ENCODE peak calls at places on chromosomes 6 and 20, in seven cellular contexts. W is uterus, P is AG09319, F is H9, J is foreskin fibroblast, H is stomach, D is HCT116. X is an unnamed sample.

GRCh38 chr6:161476711-161477110 is 202.8 kb upstream of the AGPAT4 start:
- DNase-seq in W (no peak), H (no peak), J (peak; percentile 78), P (peak; percentile 44), F (no peak), D (no peak), X (no peak)

GRCh38 chr20:48697845-48698491 is 129.8 kb downstream of the PREX1 start:
- DNase-seq in J (peak; percentile 94), P (no peak), W (no peak), H (peak; percentile 86), F (no peak), D (no peak), X (no peak)

GRCh38 chr6:3776881-3777507 is 25.5 kb upstream of the PXDC1 start:
- DNase-seq in D (no peak), W (no peak), H (no peak), P (no peak), F (peak; percentile 62), J (no peak), X (no peak)

GRCh38 chr20:64209148-64209547 is 44.9 kb downstream of the MYT1 start:
- DNase-seq in P (no peak), W (no peak), H (no peak), J (no peak), D (no peak), F (no peak), X (no peak)

GRCh38 chr20:34753706-34754461 is 49.7 kb downstream of the TP53INP2 start:
- DNase-seq in W (no peak), H (no peak), F (no peak), D (no peak), P (peak; percentile 24), J (peak; percentile 69), X (no peak)

GRCh38 chr20:18632196-18632789 is 44.4 kb downstream of the DTD1 start:
- DNase-seq in D (peak; percentile 34), J (peak; percentile 84), H (peak; percentile 73), F (peak; percentile 76), P (peak; percentile 32), W (peak; percentile 79), X (peak; percentile 86)

GRCh38 chr6:62652692-62653328 is 366.8 kb upstream of the KHDRBS2 start:
- DNase-seq in F (no peak), D (peak; percentile 15), H (no peak), J (peak; percentile 9), W (no peak), P (no peak), X (no peak)

GRCh38 chr6:109910571-109910970 is 67.5 kb upstream of the GPR6 start:
- DNase-seq in J (no peak), P (no peak), D (no peak), H (no peak), F (no peak), W (no peak), X (no peak)

GRCh38 chr6:142400495-142400894 is 98.7 kb downstream of the ADGRG6 start:
- DNase-seq in J (peak; percentile 62), H (no peak), F (no peak), P (no peak), D (no peak), W (no peak), X (no peak)

GRCh38 chr6:18102783-18103509 is 19.5 kb downstream of the NHLRC1 start:
- DNase-seq in J (no peak), H (no peak), D (no peak), W (no peak), F (no peak), P (no peak), X (no peak)

GRCh38 chr6:105005446-105005845 is 48.5 kb downstream of the LIN28B start:
- DNase-seq in H (no peak), P (no peak), F (no peak), D (no peak), W (no peak), J (no peak), X (no peak)

GRCh38 chr6:25851961-25852360 is 20.1 kb upstream of the SLC17A1 start:
- DNase-seq in W (no peak), J (no peak), P (no peak), F (no peak), H (no peak), D (no peak), X (no peak)

GRCh38 chr6:90835584-90836212 is 248.8 kb upstream of the MAP3K7 start:
- DNase-seq in H (peak; percentile 77), F (no peak), P (no peak), D (no peak), J (no peak), W (no peak), X (no peak)

GRCh38 chr6:76262240-76262639 is 189.8 kb upstream of the IMPG1 start:
- DNase-seq in D (no peak), F (no peak), J (no peak), H (no peak), P (no peak), W (no peak), X (no peak)

GRCh38 chr6:16305246-16305725 is 66.9 kb downstream of the GMPR start:
- DNase-seq in J (no peak), H (no peak), F (no peak), D (no peak), P (no peak), W (no peak), X (peak; percentile 35)

GRCh38 chr6:14396826-14397517 is 279.4 kb downstream of the CD83 start:
- DNase-seq in W (no peak), P (no peak), J (peak; percentile 59), H (peak; percentile 27), F (peak; percentile 95), D (no peak), X (no peak)

GRCh38 chr6:104161960-104162669 is 697.6 kb downstream of the HACE1 start:
- DNase-seq in W (no peak), D (peak; percentile 10), J (peak; percentile 78), P (no peak), H (no peak), F (no peak), X (no peak)

GRCh38 chr20:24771651-24772061 is 177.4 kb upstream of the CST7 start:
- DNase-seq in D (no peak), W (no peak), H (peak; percentile 24), F (peak; percentile 22), P (no peak), J (no peak), X (no peak)

DNA sequence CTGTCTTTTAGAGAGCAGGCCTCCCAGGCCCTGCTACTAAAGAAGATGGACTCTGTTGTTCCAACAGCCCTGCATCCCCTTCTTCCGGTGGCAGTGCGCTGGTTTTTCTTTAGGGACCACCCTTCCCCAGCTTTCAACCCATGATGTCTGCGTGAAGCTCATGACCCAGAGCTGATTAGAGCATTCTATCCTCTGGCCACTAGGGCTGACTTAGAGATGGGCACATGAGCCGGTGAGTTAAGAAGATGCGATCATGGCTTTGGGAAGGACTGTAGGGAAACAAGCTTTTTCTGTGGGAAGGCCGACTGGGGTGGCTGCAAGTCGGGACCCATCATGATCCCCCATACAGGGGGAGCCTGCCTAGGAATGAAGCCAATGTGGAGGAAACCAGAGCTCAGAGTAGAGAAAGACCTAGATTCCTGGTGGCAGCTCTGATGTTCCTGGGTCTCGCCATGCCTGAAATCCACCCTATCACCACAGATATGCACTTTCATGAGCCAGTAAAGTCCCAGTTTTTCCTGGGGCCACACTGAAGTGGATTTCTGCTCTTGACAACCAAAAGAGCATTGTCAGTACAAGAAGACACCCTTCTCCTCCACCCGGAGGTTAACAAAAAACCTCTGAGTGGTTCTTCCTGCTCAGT is 29.1 kb upstream of the STX16 start:
- DNase-seq in D (peak; percentile 10), J (no peak), W (no peak), P (no peak), H (no peak), F (no peak), X (no peak)
- TF ChIP-seq CTCF in D (peak; percentile 46), J (peak; percentile 5), W (no peak), P (no peak), H (no peak), F (peak; percentile 41), X (no peak)

GRCh38 chr6:169224185-169224695 is 29.4 kb downstream of the THBS2 start:
- DNase-seq in P (no peak), J (peak; percentile 60), H (peak; percentile 19), F (no peak), W (peak; percentile 75), D (no peak), X (no peak)

GRCh38 chr6:169225131-169225576 is 28.5 kb downstream of the THBS2 start:
- DNase-seq in W (peak; percentile 77), P (no peak), J (no peak), F (no peak), H (peak; percentile 16), D (no peak), X (no peak)

GRCh38 chr6:169223006-169223405 is 30.6 kb downstream of the THBS2 start:
- DNase-seq in W (no peak), D (no peak), F (no peak), J (no peak), P (no peak), H (peak; percentile 13), X (no peak)

GRCh38 chr6:169225887-169226286 is 27.8 kb downstream of the THBS2 start:
- DNase-seq in J (no peak), P (no peak), H (peak; percentile 21), F (no peak), D (no peak), W (no peak), X (no peak)

GRCh38 chr6:169224716-169225115 is 28.9 kb downstream of the THBS2 start:
- DNase-seq in F (no peak), P (no peak), D (no peak), H (no peak), J (no peak), W (no peak), X (no peak)
- TF ChIP-seq CTCF in F (no peak), P (no peak), D (no peak), H (no peak), J (no peak), W (no peak), X (no peak)

DNA sequence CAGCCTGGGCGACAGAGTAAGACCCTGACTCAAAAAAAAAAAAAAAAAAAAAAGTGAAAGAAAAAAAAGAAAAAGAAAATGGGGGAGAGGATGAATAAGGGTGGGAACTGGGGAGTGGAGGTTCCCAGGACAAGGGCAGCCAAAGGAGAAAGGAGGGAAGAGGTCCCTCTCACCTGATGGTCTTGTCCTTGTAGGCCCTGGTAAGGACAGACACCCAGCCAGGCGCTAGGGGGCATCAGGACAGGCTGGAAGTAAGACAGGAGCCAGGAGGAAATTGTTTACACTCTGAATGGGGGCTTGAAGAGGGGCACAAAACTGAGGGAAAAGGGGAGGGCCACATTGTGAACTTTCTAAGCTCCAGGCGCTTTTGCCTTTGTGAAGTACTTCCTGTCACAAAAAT is 2.3 kb upstream of the ALDH5A1 start:
- DNase-seq in W (no peak), H (no peak), F (peak; percentile 65), D (no peak), P (no peak), J (no peak), X (peak; percentile 39)
- TF ChIP-seq CTCF in W (no peak), H (no peak), F (peak; percentile 65), D (peak; percentile 25), P (peak; percentile 7), J (peak; percentile 30), X (no peak)

GRCh38 chr6:35948725-35949124 is 27.8 kb upstream of the SRPK1 start:
- DNase-seq in J (peak; percentile 49), P (no peak), W (no peak), F (peak; percentile 68), H (no peak), D (peak; percentile 40), X (peak; percentile 29)
- TF ChIP-seq CTCF in J (no peak), P (peak; percentile 26), W (no peak), F (peak; percentile 63), H (no peak), D (peak; percentile 43), X (no peak)

X was measured in glutamatergic neuron.